ENCODE peak calls at places on chromosomes 7 and 10, in seven cellular contexts. I, R, C, P, V, Z and U are unnamed samples.
A peak's percentile ranks its signal among the peaks of the same experiment; 100 is the strongest.

GRCh38 chr7:55365103-55365679 is at the start of gene LANCL2:
- DNase-seq in I (peak; percentile 70), R (no peak), C (no peak), P (no peak), V (no peak), Z (no peak), U (peak; percentile 76)

GRCh38 chr10:28869606-28870201 is 192.4 kb downstream of the BAMBI start:
- DNase-seq in I (no peak), R (no peak), C (no peak), P (no peak), V (no peak), Z (no peak), U (no peak)

GRCh38 chr10:43380610-43381222 is 9.3 kb downstream of the FXYD4 start:
- DNase-seq in I (peak; percentile 55), R (no peak), C (no peak), P (no peak), V (peak; percentile 59), Z (peak; percentile 63), U (no peak)

GRCh38 chr10:42987575-42987974 is 89.3 kb upstream of the RET start:
- DNase-seq in I (no peak), R (no peak), C (no peak), P (no peak), V (no peak), Z (no peak), U (no peak)

GRCh38 chr7:100675581-100676350 is 2.2 kb downstream of the GNB2 start:
- DNase-seq in I (peak; percentile 88), R (peak; percentile 89), C (peak; percentile 80), P (peak; percentile 77), V (no peak), Z (peak; percentile 35), U (peak; percentile 75)

GRCh38 chr10:114271014-114271778 is 32.1 kb downstream of the VWA2 start:
- DNase-seq in I (no peak), R (no peak), C (peak; percentile 54), P (no peak), V (no peak), Z (no peak), U (no peak)

GRCh38 chr10:112741830-112742402 is 208.1 kb upstream of the TCF7L2 start:
- DNase-seq in I (no peak), R (no peak), C (no peak), P (no peak), V (peak; percentile 52), Z (peak; percentile 31), U (no peak)

GRCh38 chr10:86003201-86003621 is 363.4 kb downstream of the GRID1 start:
- DNase-seq in I (no peak), R (peak; percentile 30), C (no peak), P (no peak), V (no peak), Z (no peak), U (no peak)

GRCh38 chr7:126856691-126857291 is 395.9 kb downstream of the GRM8 start:
- DNase-seq in I (no peak), R (no peak), C (no peak), P (no peak), V (peak; percentile 8), Z (peak; percentile 20), U (peak; percentile 9)

GRCh38 chr10:125521721-125522680 is 161.0 kb downstream of the TEX36 start:
- DNase-seq in I (peak; percentile 54), R (no peak), C (no peak), P (peak; percentile 16), V (peak; percentile 88), Z (peak; percentile 64), U (peak; percentile 6)

GRCh38 chr7:97015787-97016391 is 8.7 kb downstream of the DLX5 start:
- DNase-seq in I (no peak), R (no peak), C (no peak), P (no peak), V (no peak), Z (no peak), U (no peak)

GRCh38 chr7:101386558-101387199 is 24.0 kb downstream of the COL26A1 start:
- DNase-seq in I (no peak), R (no peak), C (no peak), P (no peak), V (no peak), Z (no peak), U (no peak)

GRCh38 chr10:43282881-43283280 is 16.0 kb upstream of the RASGEF1A start:
- DNase-seq in I (no peak), R (no peak), C (no peak), P (no peak), V (no peak), Z (no peak), U (no peak)

GRCh38 chr10:13450078-13450477 is 78.7 kb downstream of the BEND7 start:
- DNase-seq in I (no peak), R (no peak), C (no peak), P (no peak), V (no peak), Z (no peak), U (peak; percentile 26)

GRCh38 chr10:13086051-13086450 is 13.9 kb upstream of the OPTN start:
- DNase-seq in I (no peak), R (no peak), C (no peak), P (no peak), V (no peak), Z (no peak), U (no peak)

GRCh38 chr10:132249232-132249724 is 58.5 kb downstream of the STK32C start:
- DNase-seq in I (no peak), R (no peak), C (no peak), P (no peak), V (no peak), Z (no peak), U (no peak)

GRCh38 chr7:93894966-93895650 is 4.6 kb upstream of the TFPI2 start:
- DNase-seq in I (peak; percentile 77), R (no peak), C (no peak), P (no peak), V (no peak), Z (no peak), U (no peak)

GRCh38 chr7:93889261-93889660 is 1.3 kb downstream of the TFPI2 start:
- DNase-seq in I (no peak), R (no peak), C (no peak), P (no peak), V (no peak), Z (peak; percentile 45), U (no peak)

GRCh38 chr7:93890041-93890463 is 501 bp downstream of the TFPI2 start:
- DNase-seq in I (peak; percentile 2), R (no peak), C (no peak), P (no peak), V (no peak), Z (peak; percentile 79), U (no peak)

GRCh38 chr7:93894426-93894825 is 3.9 kb upstream of the TFPI2 start:
- DNase-seq in I (no peak), R (no peak), C (no peak), P (no peak), V (no peak), Z (no peak), U (no peak)

DNA sequence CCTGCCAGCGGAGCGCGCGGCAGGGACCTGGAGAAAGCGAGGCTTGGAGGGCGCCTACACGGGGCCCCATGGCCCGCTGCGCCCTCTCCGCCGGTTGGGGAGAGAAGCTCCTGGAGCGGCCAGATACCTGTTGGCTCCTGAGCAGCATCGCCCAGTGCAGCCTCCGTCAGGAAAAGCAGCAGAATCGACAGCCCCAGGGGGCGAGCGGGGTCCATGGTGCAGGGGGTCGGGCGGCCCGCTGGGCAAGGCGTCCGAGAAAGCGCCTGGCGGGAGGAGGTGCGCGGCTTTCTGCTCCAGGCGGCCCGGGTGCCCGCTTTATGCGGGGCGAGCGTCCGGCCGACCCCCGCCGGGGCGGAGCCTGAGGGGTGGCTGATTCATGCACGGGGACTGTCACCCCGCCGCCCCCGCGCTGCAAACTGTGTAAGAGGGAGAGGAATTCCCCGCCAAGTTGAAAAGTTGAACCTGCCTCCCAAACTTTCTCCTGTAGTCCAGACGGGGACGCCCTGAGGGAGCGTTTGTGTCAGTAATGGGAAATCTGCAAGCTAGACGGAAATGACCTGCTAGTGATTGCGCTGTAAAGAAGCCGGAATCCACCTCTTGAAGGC is at the start of gene TFPI2:
- DNase-seq in I (no peak), R (peak; percentile 25), C (peak; percentile 27), P (no peak), V (no peak), Z (peak; percentile 94), U (peak; percentile 58)
- TF ChIP-seq POLR2A in I (no peak), R (peak; percentile 35), C (no peak), P (no peak), V (no peak), Z (peak; percentile 92), U (no peak)

DNA sequence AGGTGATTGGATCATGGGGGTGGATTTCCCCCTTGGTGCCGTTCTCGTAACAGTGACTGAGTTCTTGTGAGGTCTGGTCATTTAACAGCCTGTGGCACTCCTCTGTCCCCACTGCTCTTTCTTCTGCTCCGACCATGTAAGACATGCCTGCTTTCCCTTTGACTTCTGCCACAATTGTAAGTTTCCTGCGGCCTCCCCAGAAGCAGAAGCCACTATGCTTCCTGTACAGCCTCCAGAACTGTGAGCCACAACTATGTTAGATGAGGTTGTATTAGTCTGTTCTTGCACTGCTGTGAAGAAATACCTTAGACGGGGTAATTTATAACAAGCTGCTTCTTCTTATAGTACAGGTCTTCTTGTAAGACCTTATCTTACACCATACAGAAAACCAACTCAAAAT is 241.7 kb upstream of the KLF14 start:
- DNase-seq in I (no peak), R (no peak), C (no peak), P (no peak), V (no peak), Z (no peak), U (no peak)
- TF ChIP-seq POLR2A in I (no peak), R (no peak), C (no peak), P (no peak), V (no peak), Z (no peak), U (no peak)

DNA sequence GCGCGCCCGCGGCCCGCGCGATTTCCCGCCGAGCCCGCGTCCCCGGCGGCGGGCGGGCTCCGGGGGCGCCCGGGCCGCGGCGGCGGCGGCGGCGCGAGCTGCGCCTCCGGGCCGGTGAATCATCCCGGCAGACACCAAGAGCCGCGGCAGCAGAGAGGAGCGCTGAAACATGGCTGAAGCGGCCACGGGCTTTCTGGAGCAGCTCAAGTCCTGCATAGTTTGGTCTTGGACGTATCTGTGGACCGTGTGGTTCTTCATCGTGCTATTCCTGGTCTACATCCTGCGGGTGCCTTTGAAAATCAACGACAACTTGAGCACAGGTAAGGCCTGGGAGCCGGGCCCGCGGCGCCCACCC is at the start of gene ST7:
- DNase-seq in I (peak; percentile 82), R (no peak), C (peak; percentile 38), P (peak; percentile 31), V (peak; percentile 42), Z (peak; percentile 67), U (peak; percentile 46)
- TF ChIP-seq POLR2A in I (peak; percentile 73), R (no peak), C (no peak), P (peak; percentile 63), V (peak; percentile 90), Z (no peak), U (peak; percentile 9)

DNA sequence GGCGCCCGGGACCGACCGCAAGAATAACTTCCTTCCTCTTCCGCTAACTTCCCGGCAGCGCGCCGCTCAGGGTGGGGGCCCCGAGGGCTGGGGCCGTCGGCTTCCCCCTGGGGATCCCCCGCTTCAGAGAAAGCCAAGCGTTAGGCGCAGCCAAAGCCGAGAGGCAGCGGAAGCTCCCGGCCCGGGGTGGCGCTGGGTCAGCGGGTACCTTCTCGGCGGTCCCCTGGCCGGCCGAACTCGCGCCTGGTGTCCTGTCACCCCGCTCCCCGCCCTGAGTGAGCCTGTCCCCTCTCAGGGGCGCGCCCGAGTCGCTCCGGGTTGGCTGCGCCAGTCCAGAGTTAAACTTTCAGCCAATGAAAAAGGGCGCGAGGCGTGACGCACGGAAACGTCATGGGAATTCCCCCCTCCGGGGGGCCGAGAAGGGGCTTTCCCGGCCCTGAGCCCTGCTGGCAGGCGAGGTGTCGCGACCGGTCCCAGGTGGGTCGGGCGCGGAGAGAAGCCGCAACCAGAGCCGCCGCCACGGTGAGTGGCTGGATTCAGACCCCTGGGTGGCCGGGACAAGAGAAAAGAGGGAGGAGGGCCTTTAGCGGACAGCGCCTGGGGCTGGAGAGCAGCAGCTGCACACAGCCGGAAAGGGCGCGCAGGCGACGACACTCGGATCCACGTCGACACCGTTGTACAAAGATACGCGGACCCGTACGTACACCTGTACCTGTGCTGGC is 1.3 kb upstream of the NFKB2 start:
- DNase-seq in I (peak; percentile 93), R (peak; percentile 96), C (peak; percentile 90), P (peak; percentile 98), V (peak; percentile 95), Z (peak; percentile 95), U (peak; percentile 96)
- TF ChIP-seq POLR2A in I (peak; percentile 76), R (peak; percentile 81), C (peak; percentile 52), P (peak; percentile 75), V (no peak), Z (no peak), U (peak; percentile 36)